ENCODE peak calls at places on chromosomes 16 and 17, in nine cellular contexts. V is SJCRH30; G is adipocyte; P is Panc1; B is HAP-1; E is naive thymus-derived CD4-positive, alpha-beta T cell; S is GM23248; I is kidney; O is endothelial cell of umbilical vein. Y is an unnamed sample.

GRCh38 chr17:83073389-83074063 is 5.9 kb upstream of the METRNL start:
- DNase-seq in S (peak; percentile 41), I (peak; percentile 82), B (no peak), G (no peak), E (no peak), P (no peak), V (peak; percentile 57), O (no peak), Y (no peak)

GRCh38 chr17:37239690-37240344 is 136.0 kb upstream of the C17orf78 start:
- DNase-seq in V (no peak), O (peak; percentile 62), G (peak; percentile 69), B (no peak), I (no peak), S (peak; percentile 52), E (peak; percentile 2), P (no peak), Y (no peak)

GRCh38 chr17:82435103-82435502 is 15.4 kb downstream of the CYBC1 start:
- DNase-seq in B (no peak), O (no peak), E (no peak), S (peak; percentile 24), G (no peak), V (peak; percentile 65), P (no peak), I (no peak), Y (no peak)

GRCh38 chr16:2829501-2830354 is at the start of gene ZG16B:
- DNase-seq in S (no peak), G (no peak), O (no peak), E (no peak), V (no peak), B (no peak), I (no peak), P (no peak), Y (no peak)

GRCh38 chr17:51487947-51488346 is 227.6 kb downstream of the UTP18 start:
- DNase-seq in I (no peak), B (peak; percentile 34), P (no peak), E (peak; percentile 32), O (no peak), S (peak; percentile 10), V (no peak), G (no peak), Y (peak; percentile 31)

GRCh38 chr16:130533-131173 is 7.8 kb downstream of the NPRL3 start:
- DNase-seq in E (no peak), G (no peak), P (no peak), I (no peak), B (no peak), S (no peak), V (no peak), O (no peak), Y (no peak)

GRCh38 chr17:65530985-65531507 is 30.4 kb downstream of the AXIN2 start:
- DNase-seq in P (no peak), S (peak; percentile 54), E (no peak), B (peak; percentile 65), G (peak; percentile 74), O (no peak), V (peak; percentile 70), I (no peak), Y (no peak)

GRCh38 chr16:79644977-79645667 is 44.6 kb upstream of the MAF start:
- DNase-seq in E (no peak), I (no peak), O (no peak), V (peak; percentile 27), G (no peak), S (no peak), B (no peak), P (no peak), Y (no peak)

GRCh38 chr16:5252800-5253199 is 155.2 kb upstream of the EEF2KMT start:
- DNase-seq in G (no peak), B (no peak), S (no peak), O (no peak), E (no peak), I (no peak), P (no peak), V (no peak), Y (no peak)

GRCh38 chr17:57084361-57084801 is 665 bp upstream of the AKAP1 start:
- DNase-seq in I (no peak), V (no peak), E (no peak), G (no peak), O (no peak), B (no peak), P (peak; percentile 67), S (no peak), Y (no peak)

GRCh38 chr17:41211845-41212466 is 14.5 kb upstream of the KRTAP9-2 start:
- DNase-seq in V (peak; percentile 53), E (peak; percentile 1), P (peak; percentile 12), G (peak; percentile 33), I (no peak), O (no peak), B (no peak), S (peak; percentile 70), Y (no peak)

GRCh38 chr17:64662774-64663367 is 764 bp upstream of the SMURF2 start:
- DNase-seq in V (no peak), I (no peak), O (no peak), G (no peak), E (no peak), P (no peak), S (no peak), B (peak; percentile 55), Y (no peak)

GRCh38 chr17:52064791-52065211 is 93.7 kb downstream of the CA10 start:
- DNase-seq in E (no peak), G (no peak), V (no peak), B (no peak), S (peak; percentile 2), P (no peak), I (no peak), O (no peak), Y (no peak)

GRCh38 chr17:17055286-17056166 is 13.3 kb downstream of the MPRIP start:
- DNase-seq in I (no peak), V (no peak), S (peak; percentile 68), E (no peak), O (peak; percentile 32), B (no peak), G (no peak), P (no peak), Y (no peak)

GRCh38 chr16:29302976-29303375 is 103.5 kb downstream of the NPIPB11 start:
- DNase-seq in I (no peak), G (no peak), P (no peak), E (no peak), V (no peak), S (no peak), O (no peak), B (no peak), Y (no peak)

GRCh38 chr16:4890026-4890425 is 42.7 kb downstream of the UBN1 start:
- DNase-seq in V (no peak), O (no peak), S (no peak), G (no peak), B (no peak), P (no peak), E (no peak), I (no peak), Y (no peak)

GRCh38 chr17:50274142-50274944 is at the start of gene TMEM92:
- DNase-seq in O (no peak), G (no peak), E (no peak), P (no peak), S (peak; percentile 45), B (peak; percentile 86), V (peak; percentile 23), I (peak; percentile 75), Y (peak; percentile 43)

GRCh38 chr16:52149003-52149402 is 397.9 kb downstream of the TOX3 start:
- DNase-seq in E (no peak), O (no peak), B (no peak), P (no peak), S (no peak), V (no peak), I (no peak), G (no peak), Y (no peak)

GRCh38 chr17:54537656-54538055 is 363.0 kb upstream of the TOM1L1 start:
- DNase-seq in V (no peak), B (no peak), S (no peak), G (no peak), I (no peak), P (no peak), O (no peak), E (no peak), Y (no peak)
- H3K9me3 ChIP-seq in V (no peaks in the 10 kb centered on the region), B (no peaks in the 10 kb centered on the region), S (no peaks in the 10 kb centered on the region), G (peaks cover 3% of the 10 kb centered on the region), I (no peaks in the 10 kb centered on the region), P (no peaks in the 10 kb centered on the region), O (no peaks in the 10 kb centered on the region), E (no peaks in the 10 kb centered on the region), Y (no peaks in the 10 kb centered on the region)

DNA sequence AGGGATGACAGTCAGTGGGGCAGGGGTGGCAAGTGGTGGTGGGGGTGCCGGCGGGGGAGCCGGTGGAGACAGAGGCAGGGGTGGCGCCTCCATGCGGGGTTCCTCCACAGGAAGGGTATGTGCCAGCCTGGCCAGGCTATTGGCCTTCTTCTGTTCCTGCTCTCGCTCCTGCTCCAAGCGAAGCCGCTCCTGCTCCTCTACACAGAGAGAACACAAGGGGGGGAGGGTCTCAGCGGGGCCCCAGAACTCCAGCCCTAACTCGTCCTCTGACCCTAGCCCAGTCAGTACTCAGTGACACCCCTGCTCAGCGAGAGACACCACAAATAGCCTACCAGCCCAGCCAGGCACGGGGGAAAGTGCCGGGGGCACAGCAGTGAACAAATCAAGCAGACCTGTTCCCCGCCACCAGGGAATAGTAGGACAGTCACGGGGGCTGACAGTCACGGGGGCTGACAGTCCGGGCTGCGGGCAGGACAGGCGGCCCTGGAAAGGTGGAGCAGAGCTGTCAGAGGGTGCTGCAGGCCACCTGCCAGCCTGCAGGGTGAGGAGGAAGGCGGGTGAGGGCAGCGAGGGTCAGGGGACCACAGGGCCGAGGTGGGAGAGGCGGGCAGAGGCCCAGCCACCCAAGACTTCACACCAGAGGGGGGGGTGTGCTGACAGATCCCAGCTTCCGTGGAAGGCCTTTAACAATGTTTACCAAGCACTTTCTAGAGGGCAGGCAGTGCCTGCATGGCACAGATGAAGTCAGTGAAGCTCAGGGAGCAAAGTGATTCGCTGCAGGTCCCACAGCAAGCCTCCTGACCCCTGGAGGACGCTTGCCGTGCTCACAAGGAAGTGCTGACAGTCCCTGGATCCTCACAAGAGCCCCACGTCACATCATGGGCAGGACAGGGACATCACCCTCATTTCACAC is 5.3 kb downstream of the MNT start:
- DNase-seq in E (no peak), V (no peak), I (peak; percentile 84), O (peak; percentile 23), G (no peak), P (no peak), B (no peak), S (peak; percentile 82), Y (peak; percentile 33)
- H3K4me1 ChIP-seq in E (peaks cover 60% of the 10 kb centered on the region), V (peaks cover 14% of the 10 kb centered on the region), I (peaks cover 48% of the 10 kb centered on the region), O (peaks cover 45% of the 10 kb centered on the region), G (peaks cover 64% of the 10 kb centered on the region), P (peaks cover 43% of the 10 kb centered on the region), B (peaks cover 43% of the 10 kb centered on the region), S (peaks cover 37% of the 10 kb centered on the region), Y (peaks cover 21% of the 10 kb centered on the region)

GRCh38 chr16:49876716-49877129 is 20.8 kb upstream of the ZNF423 start:
- DNase-seq in B (peak; percentile 87), O (peak; percentile 25), I (peak; percentile 87), E (no peak), P (no peak), V (peak; percentile 66), G (peak; percentile 70), S (peak; percentile 62), Y (peak; percentile 34)
- H3K4me3 ChIP-seq in B (peak overlapping the region; percentile 11), O (no peak overlapping the region), I (no peak overlapping the region), E (no peak overlapping the region), P (no peak overlapping the region), V (peak overlapping the region; percentile 35), G (no peak overlapping the region), S (no peak overlapping the region), Y (no peak overlapping the region)

DNA sequence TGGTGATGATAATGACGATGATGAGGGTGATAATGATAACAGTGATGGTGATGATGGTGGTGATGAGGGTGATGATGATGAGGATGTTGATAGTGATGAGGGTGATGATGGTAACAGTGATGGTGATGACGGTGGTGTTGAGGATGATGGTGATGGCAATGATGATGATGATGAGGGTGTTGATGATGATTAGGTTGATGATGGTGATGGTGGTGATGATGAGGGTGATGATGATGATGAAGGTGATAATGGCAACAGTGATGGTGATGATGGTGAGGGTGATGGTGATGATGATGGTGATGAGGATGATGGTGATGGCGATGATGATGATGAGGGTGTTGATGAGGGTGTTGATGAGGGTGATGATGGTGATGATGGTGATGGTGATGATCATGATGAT is 93.8 kb upstream of the ZNF469 start:
- DNase-seq in E (no peak), V (no peak), B (no peak), P (no peak), O (no peak), G (no peak), I (no peak), S (no peak), Y (no peak)
- H3K9me3 ChIP-seq in E (no peaks in the 10 kb centered on the region), V (peaks cover 4% of the 10 kb centered on the region), B (no peaks in the 10 kb centered on the region), P (no peaks in the 10 kb centered on the region), O (peaks cover 3% of the 10 kb centered on the region), G (peaks cover 24% of the 10 kb centered on the region), I (peaks cover 16% of the 10 kb centered on the region), S (no peaks in the 10 kb centered on the region), Y (peaks cover 12% of the 10 kb centered on the region)